ENCODE peak calls at places on chromosome 15, in seven cellular contexts. J is IMR-90, N is A549, T is right lobe of liver, Y is ovary, B is heart left ventricle, D is K562. P is an unnamed sample. For H3K9me3, the result is how much of the 10 kb centered on the place peaks cover.

GRCh38 chr15:99416191-99417188 is 149.3 kb upstream of the MEF2A start:
- DNase-seq in J (no peak), N (no peak), T (no peak), Y (no peak), B (peak), D (no peak), P (no peak)

GRCh38 chr15:88701561-88702095 is 62.8 kb downstream of the ISG20 start:
- DNase-seq in J (no peak), N (peak), T (no peak), Y (no peak), B (no peak), D (peak), P (no peak)

GRCh38 chr15:101047301-101047781 is 128.2 kb downstream of the LRRK1 start:
- DNase-seq in J (no peak), N (no peak), T (peak), Y (peak), B (no peak), D (no peak), P (no peak)

GRCh38 chr15:100642950-100643338 is 40.6 kb downstream of the ASB7 start:
- DNase-seq in J (no peak), N (no peak), T (no peak), Y (no peak), B (no peak), D (no peak), P (no peak)

GRCh38 chr15:101773496-101774100 is 29.7 kb upstream of the OR4F6 start:
- DNase-seq in J (no peak), N (peak), T (no peak), Y (no peak), B (peak), D (no peak), P (no peak)

GRCh38 chr15:45428491-45428890 is 50.1 kb upstream of the GATM start:
- DNase-seq in J (no peak), N (no peak), T (no peak), Y (no peak), B (no peak), D (no peak), P (no peak)

GRCh38 chr15:91127236-91127914 is 27.3 kb downstream of the SV2B start:
- DNase-seq in J (no peak), N (no peak), T (no peak), Y (no peak), B (no peak), D (no peak), P (no peak)

GRCh38 chr15:34616613-34617012 is 33.2 kb upstream of the GOLGA8B start:
- DNase-seq in J (peak), N (peak), T (no peak), Y (no peak), B (no peak), D (peak), P (peak)

GRCh38 chr15:40309344-40309862 is 1.7 kb upstream of the PLCB2 start:
- DNase-seq in J (no peak), N (no peak), T (no peak), Y (no peak), B (no peak), D (no peak), P (no peak)

GRCh38 chr15:66701422-66702034 is 508 bp upstream of the SMAD6 start:
- DNase-seq in J (no peak), N (peak), T (peak), Y (peak), B (peak), D (no peak), P (peak)

GRCh38 chr15:68797589-68798377 is 22.9 kb downstream of the ANP32A start:
- DNase-seq in J (no peak), N (no peak), T (no peak), Y (no peak), B (no peak), D (peak), P (no peak)

GRCh38 chr15:39598186-39598850 is 17.4 kb downstream of the THBS1 start:
- DNase-seq in J (peak), N (no peak), T (no peak), Y (no peak), B (no peak), D (no peak), P (no peak)

DNA sequence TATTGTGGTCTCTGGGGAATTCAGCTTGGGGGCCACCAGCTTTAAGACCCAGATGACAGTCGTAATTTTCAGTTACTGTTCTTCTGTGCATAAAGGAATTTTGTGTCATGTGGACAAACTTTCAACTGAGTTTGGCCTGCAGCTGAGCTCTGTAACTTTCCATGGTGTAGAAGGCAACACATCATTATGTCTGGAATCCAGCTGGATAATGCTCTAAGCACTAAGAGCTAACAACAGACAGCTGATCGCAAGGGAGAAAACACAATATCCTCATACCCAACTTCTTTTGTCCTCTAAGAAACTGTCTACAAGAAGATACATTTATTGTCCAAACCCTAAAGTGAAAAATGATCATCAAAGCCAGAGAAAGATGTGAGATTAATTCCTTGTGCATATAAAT is 219.0 kb downstream of the ATP8B4 start:
- DNase-seq in J (peak), N (no peak), T (no peak), Y (no peak), B (no peak), D (no peak), P (no peak)
- H3K9me3 ChIP-seq in J (under half), N (under half), T (under half), Y (under half), B (under half), D (under half), P (under half)

GRCh38 chr15:42736793-42737528 is at the start of gene CDAN1:
- DNase-seq in J (peak), N (peak), T (peak), Y (peak), B (peak), D (peak), P (peak)
- TF ChIP-seq POLR2A in J (peak), N (peak), T (peak), Y (peak), B (peak), D (peak), P (peak)

GRCh38 chr15:97030251-97030650 is 699.8 kb downstream of the NR2F2 start:
- DNase-seq in J (no peak), N (no peak), T (no peak), Y (no peak), B (no peak), D (no peak), P (no peak)
- H3K9me3 ChIP-seq in J (under half), N (under half), T (under half), Y (under half), B (under half), D (under half), P (under half)

GRCh38 chr15:62109457-62109856 is 42.7 kb downstream of the C2CD4A start:
- DNase-seq in J (no peak), N (no peak), T (no peak), Y (no peak), B (no peak), D (no peak), P (no peak)

GRCh38 chr15:62105266-62105665 is 38.5 kb downstream of the C2CD4A start:
- DNase-seq in J (no peak), N (no peak), T (no peak), Y (no peak), B (no peak), D (no peak), P (no peak)

GRCh38 chr15:62110000-62110851 is 43.4 kb downstream of the C2CD4A start:
- DNase-seq in J (peak), N (peak), T (peak), Y (no peak), B (no peak), D (no peak), P (no peak)

GRCh38 chr15:62108411-62108810 is 41.6 kb downstream of the C2CD4A start:
- DNase-seq in J (no peak), N (no peak), T (no peak), Y (no peak), B (no peak), D (no peak), P (no peak)

GRCh38 chr15:62107561-62108110 is 40.9 kb downstream of the C2CD4A start:
- DNase-seq in J (peak), N (peak), T (no peak), Y (no peak), B (no peak), D (no peak), P (no peak)
- TF ChIP-seq POLR2A in J (no peak), N (no peak), T (no peak), Y (no peak), B (no peak), D (no peak), P (no peak)

P was measured in thyroid gland.